ENCODE peak calls at places on chromosomes 2 and 18, in four cellular contexts. E is tibial nerve, B is DMS79, H is sigmoid colon. U is an unnamed sample.

GRCh38 chr2:42001696-42002331 is 46.0 kb upstream of the PKDCC start:
- DNase-seq in H (no peak), E (no peak), B (no peak), U (no peak)

GRCh38 chr2:129929321-129930290 is 49.9 kb upstream of the RAB6C start:
- DNase-seq in E (peak; percentile 41), B (no peak), H (no peak), U (no peak)

GRCh38 chr2:112481528-112482228 is at the start of gene TTL:
- DNase-seq in B (peak; percentile 25), E (peak; percentile 53), H (peak; percentile 80), U (peak; percentile 94)

GRCh38 chr2:151491496-151491895 is 81.8 kb downstream of the RIF1 start:
- DNase-seq in H (no peak), E (no peak), B (no peak), U (no peak)

GRCh38 chr2:45458909-45459563 is 152.0 kb downstream of the SRBD1 start:
- DNase-seq in B (no peak), H (no peak), E (peak; percentile 12), U (no peak)

GRCh38 chr2:1665761-1666505 is 78.4 kb downstream of the PXDN start:
- DNase-seq in E (no peak), H (peak; percentile 59), B (no peak), U (no peak)

GRCh38 chr18:12076424-12077140 is 17.1 kb upstream of the ANKRD62 start:
- DNase-seq in B (no peak), H (no peak), E (no peak), U (no peak)

GRCh38 chr2:160942505-160943125 is 217.6 kb upstream of the TANK start:
- DNase-seq in E (no peak), H (no peak), B (no peak), U (no peak)

GRCh38 chr2:233342301-233342700 is 12.0 kb upstream of the DGKD start:
- DNase-seq in B (no peak), E (no peak), H (no peak), U (peak; percentile 10)

GRCh38 chr2:129891341-129892320 is 87.8 kb upstream of the RAB6C start:
- DNase-seq in H (peak; percentile 19), B (no peak), E (no peak), U (no peak)

GRCh38 chr2:74864728-74865722 is 31.1 kb downstream of the HK2 start:
- DNase-seq in E (no peak), B (no peak), H (no peak), U (no peak)

GRCh38 chr2:30422437-30422805 is 24.6 kb upstream of the LCLAT1 start:
- DNase-seq in B (no peak), H (no peak), E (no peak), U (peak; percentile 91)

GRCh38 chr18:74213429-74213828 is 65.1 kb downstream of the TIMM21 start:
- DNase-seq in E (no peak), H (no peak), B (no peak), U (no peak)

GRCh38 chr2:197498937-197499593 is 575 bp downstream of the HSPD1 start:
- DNase-seq in E (peak; percentile 32), B (peak; percentile 33), H (peak; percentile 85), U (peak; percentile 85)

GRCh38 chr18:5627756-5628511 is 84.1 kb upstream of the EPB41L3 start:
- DNase-seq in B (peak; percentile 47), E (no peak), H (no peak), U (no peak)

GRCh38 chr2:81078631-81079030 is 774.1 kb upstream of the LRRTM1 start:
- DNase-seq in E (no peak), H (no peak), B (no peak), U (no peak)

GRCh38 chr2:55901941-55902340 is 21.6 kb downstream of the EFEMP1 start:
- DNase-seq in H (no peak), E (no peak), B (no peak), U (no peak)

GRCh38 chr18:22169011-22169888 is at the start of gene GATA6:
- DNase-seq in B (no peak), H (peak; percentile 89), E (peak; percentile 58), U (no peak)

GRCh38 chr18:21273568-21273967 is 31.5 kb downstream of the GREB1L start:
- DNase-seq in B (no peak), E (no peak), H (no peak), U (no peak)

GRCh38 chr18:44625367-44625766 is 55.3 kb upstream of the SETBP1 start:
- DNase-seq in H (no peak), B (no peak), E (no peak), U (no peak)

GRCh38 chr2:133431289-133431688 is 137.0 kb downstream of the NCKAP5 start:
- DNase-seq in H (no peak), E (no peak), B (no peak), U (no peak)

GRCh38 chr18:48326901-48327675 is 82.1 kb downstream of the ZBTB7C start:
- DNase-seq in E (no peak), H (no peak), B (no peak), U (no peak)

GRCh38 chr2:104443137-104443536 is 410.8 kb upstream of the POU3F3 start:
- DNase-seq in B (no peak), H (no peak), E (no peak), U (no peak)

GRCh38 chr2:101831351-101831865 is 133.9 kb downstream of the MAP4K4 start:
- DNase-seq in B (peak; percentile 20), E (peak; percentile 91), H (peak; percentile 84), U (peak; percentile 84)

GRCh38 chr2:218091743-218092142 is 22.7 kb downstream of the RUFY4 start:
- DNase-seq in H (no peak), E (no peak), B (no peak), U (no peak)

GRCh38 chr2:40874380-40874779 is 422.5 kb upstream of the SLC8A1 start:
- DNase-seq in H (no peak), B (no peak), E (no peak), U (no peak)

GRCh38 chr2:8514748-8515389 is 167.0 kb upstream of the ID2 start:
- DNase-seq in B (no peak), H (no peak), E (no peak), U (peak; percentile 77)

U was measured in activated effector memory CD4-positive, alpha-beta T cell treated with anti-CD3 and anti-CD28 coated beads, Interleukin-2, amount 50 U/mL, for 16 hours.